ENCODE peak calls at places on chromosomes 5 and 9, in four cellular contexts. One of them, this sample, is unnamed.

GRCh38 chr5:145362261-145362660 is 472.9 kb downstream of the PRELID2 start:
- DNase-seq in dorsolateral prefrontal cortex: no peak
- DNase-seq in HFF-Myc: peak
- DNase-seq in breast epithelium: no peak
- DNase-seq in this sample: no peak

GRCh38 chr9:72443855-72444254 is 77.6 kb upstream of the TMC1 start:
- DNase-seq in dorsolateral prefrontal cortex: no peak
- DNase-seq in HFF-Myc: no peak
- DNase-seq in breast epithelium: no peak
- DNase-seq in this sample: no peak

GRCh38 chr9:124285903-124286291 is 28.1 kb downstream of the NEK6 start:
- DNase-seq in dorsolateral prefrontal cortex: peak
- DNase-seq in HFF-Myc: peak
- DNase-seq in breast epithelium: no peak
- DNase-seq in this sample: peak

GRCh38 chr5:66066826-66067225 is 77.3 kb upstream of the SREK1 start:
- DNase-seq in dorsolateral prefrontal cortex: no peak
- DNase-seq in HFF-Myc: no peak
- DNase-seq in breast epithelium: no peak
- DNase-seq in this sample: no peak

GRCh38 chr9:28782630-28783029 is 1209.3 kb upstream of the C9orf72 start:
- DNase-seq in dorsolateral prefrontal cortex: no peak
- DNase-seq in HFF-Myc: no peak
- DNase-seq in breast epithelium: no peak
- DNase-seq in this sample: no peak

GRCh38 chr5:172451771-172452197 is 2.5 kb downstream of the SH3PXD2B start:
- DNase-seq in dorsolateral prefrontal cortex: no peak
- DNase-seq in HFF-Myc: no peak
- DNase-seq in breast epithelium: no peak
- DNase-seq in this sample: no peak

GRCh38 chr5:67880876-67881275 is 334.7 kb upstream of the PIK3R1 start:
- DNase-seq in dorsolateral prefrontal cortex: no peak
- DNase-seq in HFF-Myc: no peak
- DNase-seq in breast epithelium: peak
- DNase-seq in this sample: no peak

GRCh38 chr5:132243366-132243977 is 14.0 kb upstream of the PDLIM4 start:
- DNase-seq in dorsolateral prefrontal cortex: peak
- DNase-seq in HFF-Myc: no peak
- DNase-seq in breast epithelium: no peak
- DNase-seq in this sample: no peak

GRCh38 chr9:2722715-2723114 is 5.4 kb downstream of the KCNV2 start:
- DNase-seq in dorsolateral prefrontal cortex: no peak
- DNase-seq in HFF-Myc: peak
- DNase-seq in breast epithelium: no peak
- DNase-seq in this sample: no peak

GRCh38 chr9:127611796-127612790 is at the start of gene STXBP1:
- DNase-seq in dorsolateral prefrontal cortex: peak
- DNase-seq in HFF-Myc: no peak
- DNase-seq in breast epithelium: peak
- DNase-seq in this sample: peak

GRCh38 chr9:136118061-136118366 is 661 bp downstream of the TMEM250 start:
- DNase-seq in dorsolateral prefrontal cortex: no peak
- DNase-seq in HFF-Myc: no peak
- DNase-seq in breast epithelium: no peak
- DNase-seq in this sample: no peak

GRCh38 chr9:2570615-2571479 is 50.7 kb upstream of the VLDLR start:
- DNase-seq in dorsolateral prefrontal cortex: peak
- DNase-seq in HFF-Myc: peak
- DNase-seq in breast epithelium: no peak
- DNase-seq in this sample: peak

GRCh38 chr9:136410500-136411287 is at the start of the genes ENTR1 and PMPCA:
- DNase-seq in dorsolateral prefrontal cortex: peak
- DNase-seq in HFF-Myc: peak
- DNase-seq in breast epithelium: peak
- DNase-seq in this sample: peak

GRCh38 chr5:60993425-60993824 is 48.4 kb downstream of the NDUFAF2 start:
- DNase-seq in dorsolateral prefrontal cortex: no peak
- DNase-seq in HFF-Myc: no peak
- DNase-seq in breast epithelium: no peak
- DNase-seq in this sample: no peak

GRCh38 chr5:154794525-154795234 is 39.5 kb downstream of the LARP1 start:
- DNase-seq in dorsolateral prefrontal cortex: no peak
- DNase-seq in HFF-Myc: no peak
- DNase-seq in breast epithelium: no peak
- DNase-seq in this sample: no peak

GRCh38 chr5:106508894-106509293 is 1161.8 kb downstream of the EFNA5 start:
- DNase-seq in dorsolateral prefrontal cortex: no peak
- DNase-seq in HFF-Myc: no peak
- DNase-seq in breast epithelium: no peak
- DNase-seq in this sample: no peak

GRCh38 chr9:122991370-122991830 is 42.1 kb upstream of the GPR21 start:
- DNase-seq in dorsolateral prefrontal cortex: peak
- DNase-seq in HFF-Myc: peak
- DNase-seq in breast epithelium: no peak
- DNase-seq in this sample: peak

GRCh38 chr5:104643320-104643719 is 1080.7 kb upstream of the NUDT12 start:
- DNase-seq in dorsolateral prefrontal cortex: no peak
- DNase-seq in HFF-Myc: no peak
- DNase-seq in breast epithelium: no peak
- DNase-seq in this sample: no peak

GRCh38 chr5:178207917-178208280 is 3.6 kb downstream of the HNRNPAB start:
- DNase-seq in dorsolateral prefrontal cortex: no peak
- DNase-seq in HFF-Myc: no peak
- DNase-seq in breast epithelium: peak
- DNase-seq in this sample: no peak

GRCh38 chr5:134189031-134189430 is 12.3 kb upstream of the SKP1 start:
- DNase-seq in dorsolateral prefrontal cortex: no peak
- DNase-seq in HFF-Myc: no peak
- DNase-seq in breast epithelium: no peak
- DNase-seq in this sample: no peak

GRCh38 chr5:34411470-34412346 is 244.4 kb upstream of the RAI14 start:
- DNase-seq in dorsolateral prefrontal cortex: no peak
- DNase-seq in HFF-Myc: no peak
- DNase-seq in breast epithelium: no peak
- DNase-seq in this sample: no peak

GRCh38 chr5:13480834-13481233 is 463.7 kb downstream of the DNAH5 start:
- DNase-seq in dorsolateral prefrontal cortex: no peak
- DNase-seq in HFF-Myc: no peak
- DNase-seq in breast epithelium: no peak
- DNase-seq in this sample: no peak

GRCh38 chr5:120368923-120369715 is 95.0 kb upstream of the PRR16 start:
- DNase-seq in dorsolateral prefrontal cortex: no peak
- DNase-seq in HFF-Myc: no peak
- DNase-seq in breast epithelium: no peak
- DNase-seq in this sample: no peak